ENCODE peak calls at places on chromosomes 13 and 19, in eight cellular contexts. U is HCT116, V is stomach, M is Panc1, Z is transverse colon, J is breast epithelium, N is GM12878, S is GM12892. W is an unnamed sample.
A peak's percentile ranks its signal among the peaks of the same experiment; 100 is the strongest.

GRCh38 chr19:6098574-6098973 is 11.7 kb downstream of the RFX2 start:
- DNase-seq in U (no peak), V (no peak), M (no peak), Z (no peak), J (no peak), N (no peak), S (no peak), W (no peak)

GRCh38 chr19:5356428-5356827 is 15.8 kb upstream of the PTPRS start:
- DNase-seq in U (no peak), V (no peak), M (no peak), Z (no peak), J (no peak), N (no peak), S (no peak), W (no peak)

GRCh38 chr13:52950436-52950960 is 78.1 kb upstream of the OLFM4 start:
- DNase-seq in U (no peak), V (no peak), M (no peak), Z (no peak), J (no peak), N (no peak), S (no peak), W (no peak)

GRCh38 chr19:7968008-7968795 is 24.7 kb upstream of the TIMM44 start:
- DNase-seq in U (no peak), V (no peak), M (no peak), Z (no peak), J (no peak), N (no peak), S (no peak), W (no peak)

GRCh38 chr13:64029343-64030093 is 2613.9 kb upstream of the PCDH20 start:
- DNase-seq in U (no peak), V (no peak), M (no peak), Z (no peak), J (no peak), N (no peak), S (no peak), W (no peak)

GRCh38 chr13:80177327-80177726 is 163.6 kb downstream of the SPRY2 start:
- DNase-seq in U (no peak), V (no peak), M (no peak), Z (no peak), J (no peak), N (no peak), S (no peak), W (no peak)

GRCh38 chr13:113429608-113429985 is 23.7 kb downstream of the ADPRHL1 start:
- DNase-seq in U (no peak), V (no peak), M (no peak), Z (no peak), J (no peak), N (no peak), S (no peak), W (no peak)

GRCh38 chr19:28961772-28962500 is 251.0 kb downstream of the UQCRFS1 start:
- DNase-seq in U (no peak), V (no peak), M (no peak), Z (no peak), J (no peak), N (no peak), S (no peak), W (no peak)

GRCh38 chr13:79483302-79483701 is 2.3 kb downstream of the NDFIP2 start:
- DNase-seq in U (no peak), V (no peak), M (no peak), Z (no peak), J (no peak), N (no peak), S (no peak), W (no peak)

GRCh38 chr19:6668696-6669095 is 1.3 kb downstream of the TNFSF14 start:
- DNase-seq in U (no peak), V (no peak), M (no peak), Z (no peak), J (no peak), N (no peak), S (no peak), W (no peak)

GRCh38 chr13:51240178-51240577 is 18.0 kb downstream of the FAM124A start:
- DNase-seq in U (no peak), V (no peak), M (no peak), Z (no peak), J (no peak), N (no peak), S (no peak), W (no peak)

GRCh38 chr19:10271543-10272086 is 695 bp downstream of the ICAM1 start:
- DNase-seq in U (no peak), V (no peak), M (no peak), Z (peak; percentile 43), J (no peak), N (no peak), S (no peak), W (no peak)

GRCh38 chr13:84405286-84405685 is 523.0 kb upstream of the SLITRK1 start:
- DNase-seq in U (no peak), V (no peak), M (no peak), Z (no peak), J (no peak), N (no peak), S (no peak), W (no peak)

GRCh38 chr13:75308222-75308621 is 173.7 kb downstream of the TBC1D4 start:
- DNase-seq in U (no peak), V (no peak), M (no peak), Z (no peak), J (no peak), N (no peak), S (no peak), W (no peak)

GRCh38 chr19:30649934-30650614 is 277.9 kb downstream of the ZNF536 start:
- DNase-seq in U (peak; percentile 46), V (no peak), M (peak; percentile 38), Z (no peak), J (no peak), N (peak; percentile 24), S (no peak), W (no peak)

GRCh38 chr19:10372698-10373097 is 7.7 kb downstream of the TYK2 start:
- DNase-seq in U (no peak), V (no peak), M (no peak), Z (no peak), J (no peak), N (no peak), S (no peak), W (no peak)

GRCh38 chr13:99422556-99423220 is 78.6 kb upstream of the TM9SF2 start:
- DNase-seq in U (no peak), V (peak; percentile 8), M (no peak), Z (no peak), J (peak; percentile 20), N (no peak), S (no peak), W (no peak)

GRCh38 chr19:35045667-35046300 is 4.3 kb downstream of the HPN start:
- DNase-seq in U (no peak), V (no peak), M (no peak), Z (no peak), J (no peak), N (peak; percentile 16), S (peak; percentile 58), W (no peak)

GRCh38 chr13:96900992-96901391 is 93.3 kb downstream of the OXGR1 start:
- DNase-seq in U (no peak), V (no peak), M (no peak), Z (no peak), J (no peak), N (no peak), S (no peak), W (no peak)

GRCh38 chr13:62799038-62799535 is 1383.4 kb upstream of the PCDH20 start:
- DNase-seq in U (no peak), V (no peak), M (no peak), Z (no peak), J (no peak), N (no peak), S (no peak), W (no peak)

GRCh38 chr13:87792878-87793277 is 121.7 kb downstream of the SLITRK5 start:
- DNase-seq in U (no peak), V (no peak), M (no peak), Z (no peak), J (no peak), N (no peak), S (no peak), W (no peak)

GRCh38 chr13:98313938-98314292 is 136.8 kb upstream of the RNF113B start:
- DNase-seq in U (no peak), V (peak; percentile 44), M (no peak), Z (no peak), J (no peak), N (no peak), S (no peak), W (no peak)

GRCh38 chr13:51804295-51805172 is 571 bp upstream of the DHRS12 start:
- DNase-seq in U (no peak), V (peak; percentile 42), M (no peak), Z (peak; percentile 53), J (no peak), N (no peak), S (no peak), W (no peak)

GRCh38 chr13:107992542-107992941 is 222.8 kb downstream of the LIG4 start:
- DNase-seq in U (no peak), V (no peak), M (no peak), Z (no peak), J (no peak), N (no peak), S (no peak), W (no peak)

GRCh38 chr13:40123962-40124647 is 468.6 kb downstream of the COG6 start:
- DNase-seq in U (no peak), V (no peak), M (no peak), Z (no peak), J (no peak), N (no peak), S (no peak), W (no peak)
- TF ChIP-seq POLR2AphosphoS5 in U (no peak), V (no peak), M (no peak), Z (no peak), J (no peak), N (no peak), S (no peak), W (no peak)

DNA sequence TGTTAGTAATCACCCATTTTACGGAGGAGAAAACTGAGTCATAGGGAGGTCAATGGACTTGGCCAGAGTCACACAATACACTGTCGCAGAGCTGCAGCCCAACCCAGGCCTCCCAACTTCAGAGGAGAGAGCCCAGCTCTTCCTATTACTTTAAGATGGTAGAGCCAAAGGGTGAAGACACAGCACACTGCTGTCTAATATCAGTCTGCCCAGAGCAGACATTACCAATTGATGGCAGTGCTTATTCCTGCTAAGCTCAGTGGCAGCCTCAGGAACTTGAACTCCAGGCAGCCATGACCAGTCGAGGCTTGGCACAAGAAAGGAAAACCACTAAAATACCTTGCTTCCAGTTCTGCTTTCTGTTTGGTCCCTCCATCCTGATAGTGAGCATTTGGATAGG is 18.4 kb downstream of the TMEM150B start:
- DNase-seq in U (no peak), V (no peak), M (no peak), Z (no peak), J (no peak), N (no peak), S (no peak), W (no peak)
- TF ChIP-seq POLR2AphosphoS5 in U (no peak), V (no peak), M (no peak), Z (no peak), J (no peak), N (no peak), S (no peak), W (no peak)

GRCh38 chr13:33639158-33639557 is 178.8 kb upstream of the RFC3 start:
- DNase-seq in U (no peak), V (no peak), M (no peak), Z (peak; percentile 22), J (no peak), N (no peak), S (no peak), W (no peak)
- TF ChIP-seq POLR2AphosphoS5 in U (no peak), V (no peak), M (no peak), Z (peak; percentile 44), J (peak; percentile 49), N (no peak), S (no peak), W (peak; percentile 48)

GRCh38 chr13:102773441-102774209 is at the start of gene TEX30:
- DNase-seq in U (peak; percentile 40), V (peak; percentile 87), M (peak; percentile 10), Z (peak; percentile 86), J (peak; percentile 71), N (peak; percentile 38), S (peak; percentile 79), W (peak; percentile 92)
- TF ChIP-seq POLR2AphosphoS5 in U (peak; percentile 97), V (peak; percentile 86), M (peak; percentile 86), Z (peak; percentile 86), J (peak; percentile 74), N (peak; percentile 95), S (peak; percentile 97), W (peak; percentile 89)

W was measured in esophagus muscularis mucosa.